ENCODE peak calls at places on chromosomes 12 and 14, in four cellular contexts. One of them, this sample, is unnamed.

GRCh38 chr12:2402180-2402579 is 349.4 kb downstream of the CACNA1C start:
- DNase-seq in GM12878: no peak
- DNase-seq in HepG2: no peak
- DNase-seq in K562: no peak
- DNase-seq in this sample: no peak

GRCh38 chr12:93603762-93604161 is 31.3 kb downstream of the SOCS2 start:
- DNase-seq in GM12878: no peak
- DNase-seq in HepG2: no peak
- DNase-seq in K562: no peak
- DNase-seq in this sample: no peak

GRCh38 chr12:45613306-45613705 is 116.2 kb upstream of the ARID2 start:
- DNase-seq in GM12878: no peak
- DNase-seq in HepG2: no peak
- DNase-seq in K562: no peak
- DNase-seq in this sample: no peak

GRCh38 chr14:43568022-43568421 is 939.1 kb downstream of the FSCB start:
- DNase-seq in GM12878: no peak
- DNase-seq in HepG2: no peak
- DNase-seq in K562: no peak
- DNase-seq in this sample: no peak

GRCh38 chr14:91402278-91403068 is 15.1 kb downstream of the CCDC88C start:
- DNase-seq in GM12878: no peak
- DNase-seq in HepG2: no peak
- DNase-seq in K562: peak
- DNase-seq in this sample: no peak

GRCh38 chr12:121792607-121793500 is 634 bp downstream of the RHOF start:
- DNase-seq in GM12878: no peak
- DNase-seq in HepG2: peak
- DNase-seq in K562: no peak
- DNase-seq in this sample: no peak

GRCh38 chr14:59166258-59166657 is 22.2 kb upstream of the DAAM1 start:
- DNase-seq in GM12878: no peak
- DNase-seq in HepG2: no peak
- DNase-seq in K562: no peak
- DNase-seq in this sample: no peak

GRCh38 chr12:15037091-15037723 is 64.4 kb downstream of the PDE6H start:
- DNase-seq in GM12878: no peak
- DNase-seq in HepG2: no peak
- DNase-seq in K562: no peak
- DNase-seq in this sample: no peak

GRCh38 chr12:70248916-70249315 is 5.7 kb downstream of the CNOT2 start:
- DNase-seq in GM12878: no peak
- DNase-seq in HepG2: no peak
- DNase-seq in K562: no peak
- DNase-seq in this sample: no peak

GRCh38 chr14:43894534-43894933 is 612.5 kb downstream of the FSCB start:
- DNase-seq in GM12878: no peak
- DNase-seq in HepG2: no peak
- DNase-seq in K562: peak
- DNase-seq in this sample: no peak

GRCh38 chr12:24378548-24379011 is 429.1 kb upstream of the SOX5 start:
- DNase-seq in GM12878: no peak
- DNase-seq in HepG2: no peak
- DNase-seq in K562: no peak
- DNase-seq in this sample: no peak

GRCh38 chr12:3454780-3455179 is 36.2 kb upstream of the PRMT8 start:
- DNase-seq in GM12878: no peak
- DNase-seq in HepG2: no peak
- DNase-seq in K562: no peak
- DNase-seq in this sample: no peak

GRCh38 chr14:55951366-55952206 is 166.6 kb upstream of the PELI2 start:
- DNase-seq in GM12878: no peak
- DNase-seq in HepG2: no peak
- DNase-seq in K562: no peak
- DNase-seq in this sample: no peak

GRCh38 chr12:109173443-109174240 is 57.3 kb downstream of the ACACB start:
- DNase-seq in GM12878: no peak
- DNase-seq in HepG2: no peak
- DNase-seq in K562: peak
- DNase-seq in this sample: no peak

GRCh38 chr14:61668267-61668666 is 27.0 kb upstream of the HIF1A start:
- DNase-seq in GM12878: no peak
- DNase-seq in HepG2: no peak
- DNase-seq in K562: no peak
- DNase-seq in this sample: no peak

GRCh38 chr14:102150083-102150482 is 10.4 kb downstream of the WDR20 start:
- DNase-seq in GM12878: no peak
- DNase-seq in HepG2: no peak
- DNase-seq in K562: no peak
- DNase-seq in this sample: no peak

GRCh38 chr12:55074771-55075170 is 51.4 kb upstream of the OR9K2 start:
- DNase-seq in GM12878: no peak
- DNase-seq in HepG2: no peak
- DNase-seq in K562: no peak
- DNase-seq in this sample: no peak

GRCh38 chr14:101175731-101176534 is 272.4 kb upstream of the RTL1 start:
- DNase-seq in GM12878: no peak
- DNase-seq in HepG2: no peak
- DNase-seq in K562: no peak
- DNase-seq in this sample: no peak

GRCh38 chr12:17079251-17079909 is 473.4 kb upstream of the LMO3 start:
- DNase-seq in GM12878: no peak
- DNase-seq in HepG2: peak
- DNase-seq in K562: no peak
- DNase-seq in this sample: no peak

GRCh38 chr12:108854453-108855283 is 2.7 kb downstream of the SSH1 start:
- DNase-seq in GM12878: peak
- DNase-seq in HepG2: no peak
- DNase-seq in K562: peak
- DNase-seq in this sample: no peak

GRCh38 chr14:91636604-91637003 is 95.3 kb downstream of the CATSPERB start:
- DNase-seq in GM12878: no peak
- DNase-seq in HepG2: no peak
- DNase-seq in K562: no peak
- DNase-seq in this sample: no peak

GRCh38 chr12:102765736-102766135 is 151.3 kb downstream of the PAH start:
- DNase-seq in GM12878: no peak
- DNase-seq in HepG2: no peak
- DNase-seq in K562: no peak
- DNase-seq in this sample: no peak

GRCh38 chr14:95948608-95949007 is 72.0 kb downstream of the TUNAR start:
- DNase-seq in GM12878: no peak
- DNase-seq in HepG2: no peak
- DNase-seq in K562: no peak
- DNase-seq in this sample: no peak

GRCh38 chr14:95956601-95957460 is 80.2 kb downstream of the TUNAR start:
- DNase-seq in GM12878: no peak
- DNase-seq in HepG2: no peak
- DNase-seq in K562: no peak
- DNase-seq in this sample: no peak

GRCh38 chr14:95958105-95958504 is 81.1 kb upstream of the C14orf132 start:
- DNase-seq in GM12878: no peak
- DNase-seq in HepG2: no peak
- DNase-seq in K562: no peak
- DNase-seq in this sample: no peak

GRCh38 chr14:95953111-95953724 is 76.6 kb downstream of the TUNAR start:
- DNase-seq in GM12878: no peak
- DNase-seq in HepG2: no peak
- DNase-seq in K562: no peak
- DNase-seq in this sample: no peak
- TF ChIP-seq TAF1 in GM12878: no peak
- TF ChIP-seq TAF1 in HepG2: no peak
- TF ChIP-seq TAF1 in K562: no peak
- TF ChIP-seq TAF1 in this sample: no peak

GRCh38 chr12:10213168-10214130 is 772 bp downstream of the GABARAPL1 start:
- DNase-seq in GM12878: no peak
- DNase-seq in HepG2: peak
- DNase-seq in K562: peak
- DNase-seq in this sample: peak
- TF ChIP-seq POLR2A in GM12878: no peak
- TF ChIP-seq POLR2A in HepG2: no peak
- TF ChIP-seq POLR2A in K562: peak
- TF ChIP-seq POLR2A in this sample: peak

DNA sequence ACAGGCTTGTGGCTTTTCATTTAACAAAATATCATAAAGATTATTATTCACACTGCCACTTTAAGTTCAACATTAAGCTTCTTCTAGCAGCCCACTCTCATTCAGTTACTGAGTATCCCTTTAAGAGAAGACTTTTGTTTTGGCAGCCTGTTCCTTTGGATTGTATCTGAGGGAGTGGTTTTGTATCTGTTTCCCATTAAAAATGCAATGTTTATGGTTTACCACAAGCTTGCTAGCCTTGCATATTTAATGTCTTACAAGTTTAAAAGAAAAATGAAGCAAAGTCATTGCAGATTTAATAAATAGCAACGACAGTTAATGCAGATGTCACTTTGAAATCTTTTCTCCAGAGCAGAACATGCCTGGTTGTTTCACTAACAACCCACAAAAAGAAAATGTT is 2.0 kb downstream of the DCN start:
- DNase-seq in GM12878: no peak
- DNase-seq in HepG2: no peak
- DNase-seq in K562: no peak
- DNase-seq in this sample: no peak
- TF ChIP-seq POLR2AphosphoS5 in GM12878: no peak
- TF ChIP-seq POLR2AphosphoS5 in HepG2: no peak
- TF ChIP-seq POLR2AphosphoS5 in K562: no peak
- TF ChIP-seq POLR2AphosphoS5 in this sample: no peak

DNA sequence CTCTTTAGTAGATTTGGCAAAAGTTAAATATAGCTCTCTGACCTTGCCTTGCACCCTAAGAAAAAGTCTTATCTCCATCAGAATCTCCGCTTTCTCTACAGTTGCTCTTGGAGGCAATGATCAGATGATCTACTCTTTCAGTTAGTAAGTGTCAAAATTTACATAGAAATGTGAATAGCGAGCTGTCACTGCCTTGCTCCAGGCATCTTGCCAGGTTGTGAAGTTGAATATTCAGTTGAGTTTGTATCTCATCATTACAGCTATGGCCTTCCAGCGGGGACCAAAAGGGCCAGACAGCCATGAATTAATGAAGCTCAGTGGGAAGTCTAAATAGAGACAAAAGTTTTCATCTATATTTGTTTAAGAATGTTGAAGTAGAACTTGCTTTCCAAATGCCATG is 387.7 kb downstream of the FLRT2 start:
- DNase-seq in GM12878: no peak
- DNase-seq in HepG2: no peak
- DNase-seq in K562: no peak
- DNase-seq in this sample: no peak
- TF ChIP-seq TAF1 in GM12878: no peak
- TF ChIP-seq TAF1 in HepG2: no peak
- TF ChIP-seq TAF1 in K562: no peak
- TF ChIP-seq TAF1 in this sample: no peak

DNA sequence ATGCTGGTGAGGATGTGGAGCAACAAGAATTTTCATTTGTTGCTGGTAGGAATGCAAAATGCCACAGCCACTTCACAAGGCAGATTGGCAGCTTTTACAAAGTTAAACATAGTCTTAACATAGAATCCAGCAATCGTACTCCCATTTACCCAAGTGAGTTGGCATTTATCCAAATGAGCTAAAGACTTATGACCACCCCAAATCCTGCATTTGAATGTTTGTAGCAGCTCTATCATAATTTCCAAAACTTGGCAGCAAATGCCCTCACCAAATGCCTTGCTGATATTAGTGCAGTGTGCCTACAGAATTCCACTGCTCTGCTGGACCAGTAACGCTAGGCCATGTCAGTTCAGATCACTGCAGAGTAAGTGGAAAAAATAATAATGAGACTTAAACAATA is 120.7 kb upstream of the AMIGO2 start:
- DNase-seq in GM12878: no peak
- DNase-seq in HepG2: no peak
- DNase-seq in K562: no peak
- DNase-seq in this sample: no peak
- TF ChIP-seq POLR2A in GM12878: no peak
- TF ChIP-seq POLR2A in HepG2: no peak
- TF ChIP-seq POLR2A in K562: no peak
- TF ChIP-seq POLR2A in this sample: no peak

GRCh38 chr12:22544038-22544979 is at the start of gene C2CD5:
- DNase-seq in GM12878: peak
- DNase-seq in HepG2: peak
- DNase-seq in K562: peak
- DNase-seq in this sample: peak

GRCh38 chr12:22539055-22539454 is 5.3 kb downstream of the C2CD5 start:
- DNase-seq in GM12878: no peak
- DNase-seq in HepG2: no peak
- DNase-seq in K562: no peak
- DNase-seq in this sample: no peak

GRCh38 chr12:22538336-22538735 is 6.0 kb downstream of the C2CD5 start:
- DNase-seq in GM12878: no peak
- DNase-seq in HepG2: no peak
- DNase-seq in K562: no peak
- DNase-seq in this sample: no peak

GRCh38 chr12:22541496-22541895 is 2.8 kb downstream of the C2CD5 start:
- DNase-seq in GM12878: no peak
- DNase-seq in HepG2: no peak
- DNase-seq in K562: no peak
- DNase-seq in this sample: no peak

GRCh38 chr12:22543246-22544037 is 900 bp downstream of the C2CD5 start:
- DNase-seq in GM12878: peak
- DNase-seq in HepG2: peak
- DNase-seq in K562: peak
- DNase-seq in this sample: no peak
- TF ChIP-seq POLR2AphosphoS5 in GM12878: no peak
- TF ChIP-seq POLR2AphosphoS5 in HepG2: no peak
- TF ChIP-seq POLR2AphosphoS5 in K562: no peak
- TF ChIP-seq POLR2AphosphoS5 in this sample: no peak

This sample was measured in GM12891.